ENCODE peak calls at places on chromosomes 4 and X, in four cellular contexts. N, V, J and K are unnamed samples.

GRCh38 chr4:159048166-159048886 is 54.6 kb upstream of the RAPGEF2 start:
- DNase-seq in N (peak; percentile 81), V (peak; percentile 70), J (peak; percentile 85), K (no peak)

GRCh38 chr4:16659120-16659519 is 239.3 kb downstream of the LDB2 start:
- DNase-seq in N (no peak), V (no peak), J (peak; percentile 31), K (no peak)

GRCh38 chr4:110751991-110752390 is 129.1 kb upstream of the PITX2 start:
- DNase-seq in N (peak; percentile 68), V (no peak), J (no peak), K (no peak)

GRCh38 chr4:105128208-105128607 is 18.5 kb upstream of the TET2 start:
- DNase-seq in N (no peak), V (no peak), J (no peak), K (peak; percentile 20)

GRCh38 chr4:149823770-149824221 is 8.2 kb upstream of the IQCM start:
- DNase-seq in N (peak; percentile 76), V (no peak), J (peak; percentile 92), K (no peak)

GRCh38 chr4:139872274-139872673 is 206.7 kb downstream of the MGST2 start:
- DNase-seq in N (peak; percentile 99), V (no peak), J (peak; percentile 97), K (no peak)

GRCh38 chr4:63325140-63325539 is 1084.1 kb downstream of the TECRL start:
- DNase-seq in N (peak; percentile 2), V (no peak), J (no peak), K (no peak)

GRCh38 chr4:186724048-186724860 is 598 bp upstream of the FAT1 start:
- DNase-seq in N (peak; percentile 75), V (peak; percentile 53), J (peak; percentile 76), K (no peak)

GRCh38 chrX:24005028-24005427 is 22.0 kb downstream of the KLHL15 start:
- DNase-seq in N (no peak), V (no peak), J (no peak), K (no peak)

GRCh38 chr4:4555916-4556315 is 14.1 kb upstream of the STX18 start:
- DNase-seq in N (peak; percentile 92), V (no peak), J (peak; percentile 89), K (no peak)

GRCh38 chrX:2638279-2638678 is 52.8 kb upstream of the CD99 start:
- DNase-seq in N (no peak), V (no peak), J (no peak), K (no peak)

GRCh38 chrX:136209016-136209738 is 42.0 kb downstream of the MAP7D3 start:
- DNase-seq in N (peak; percentile 66), V (peak; percentile 42), J (peak; percentile 72), K (peak; percentile 57)

GRCh38 chr4:114108869-114109268 is 129.4 kb upstream of the ARSJ start:
- DNase-seq in N (peak; percentile 38), V (no peak), J (peak; percentile 47), K (no peak)

GRCh38 chr4:5635826-5636196 is 72.5 kb downstream of the EVC2 start:
- DNase-seq in N (peak; percentile 89), V (no peak), J (peak; percentile 86), K (no peak)

GRCh38 chr4:76623217-76624060 is 188.4 kb downstream of the SHROOM3 start:
- DNase-seq in N (no peak), V (no peak), J (peak; percentile 61), K (no peak)

GRCh38 chr4:33616121-33616520 is 2628.2 kb downstream of the ARAP2 start:
- DNase-seq in N (no peak), V (no peak), J (no peak), K (no peak)

GRCh38 chr4:163548481-163549243 is 54.2 kb downstream of the TMA16 start:
- DNase-seq in N (peak; percentile 69), V (peak; percentile 25), J (peak; percentile 79), K (peak; percentile 50)

GRCh38 chr4:5381981-5382441 is 326.3 kb downstream of the EVC2 start:
- DNase-seq in N (peak; percentile 72), V (no peak), J (peak; percentile 56), K (no peak)

GRCh38 chr4:77921701-77922100 is 59.1 kb downstream of the MRPL1 start:
- DNase-seq in N (peak; percentile 91), V (no peak), J (peak; percentile 92), K (no peak)

GRCh38 chrX:9396930-9397329 is 67.9 kb upstream of the TBL1X start:
- DNase-seq in N (peak; percentile 25), V (no peak), J (peak; percentile 11), K (no peak)

GRCh38 chr4:108097990-108098553 is 70.7 kb downstream of the LEF1 start:
- DNase-seq in N (no peak), V (no peak), J (no peak), K (no peak)

GRCh38 chr4:14529653-14530052 is 472.6 kb upstream of the CPEB2 start:
- DNase-seq in N (peak; percentile 58), V (no peak), J (no peak), K (no peak)

GRCh38 chr4:176467011-176467410 is 147.2 kb downstream of the SPCS3 start:
- DNase-seq in N (no peak), V (no peak), J (peak; percentile 49), K (no peak)

GRCh38 chr4:79611026-79611425 is 203.0 kb upstream of the GK2 start:
- DNase-seq in N (no peak), V (no peak), J (no peak), K (no peak)

GRCh38 chrX:110734894-110735541 is 60.6 kb downstream of the CHRDL1 start:
- DNase-seq in N (peak; percentile 87), V (no peak), J (peak; percentile 84), K (no peak)

GRCh38 chr4:55297346-55297745 is 48.7 kb upstream of the SRD5A3 start:
- DNase-seq in N (peak; percentile 52), V (peak; percentile 17), J (no peak), K (no peak)

GRCh38 chrX:71534773-71535544 is 2.1 kb downstream of the OGT start:
- DNase-seq in N (no peak), V (no peak), J (peak; percentile 29), K (no peak)